ENCODE peak calls at places on chromosomes 2 and 18, in four cellular contexts. One of them, this sample, is unnamed.
A peak's percentile ranks its signal among the peaks of the same experiment; 100 is the strongest.

GRCh38 chr2:157856157-157856455 is 20.0 kb downstream of the ACVR1 start:
- DNase-seq in GM12891: no peak
- DNase-seq in K562: no peak
- DNase-seq in GM12878: no peak
- DNase-seq in this sample: no peak

GRCh38 chr2:113342650-113343049 is 63.9 kb upstream of the PAX8 start:
- DNase-seq in K562: no peak
- DNase-seq in GM12878: no peak
- DNase-seq in GM12891: no peak
- DNase-seq in this sample: peak; percentile 89

GRCh38 chr2:128607981-128608506 is 289.4 kb upstream of the HS6ST1 start:
- DNase-seq in K562: no peak
- DNase-seq in GM12878: no peak
- DNase-seq in GM12891: no peak
- DNase-seq in this sample: no peak

GRCh38 chr18:25005602-25006375 is 346.2 kb downstream of the ZNF521 start:
- DNase-seq in GM12878: no peak
- DNase-seq in K562: no peak
- DNase-seq in GM12891: no peak
- DNase-seq in this sample: no peak

GRCh38 chr2:121804340-121804739 is 48.9 kb downstream of the TSN start:
- DNase-seq in GM12891: peak; percentile 43
- DNase-seq in GM12878: peak; percentile 45
- DNase-seq in K562: no peak
- DNase-seq in this sample: peak; percentile 94

GRCh38 chr2:8554296-8554806 is 127.5 kb upstream of the ID2 start:
- DNase-seq in K562: no peak
- DNase-seq in GM12891: no peak
- DNase-seq in GM12878: no peak
- DNase-seq in this sample: no peak

GRCh38 chr2:215535726-215536125 is 99.9 kb upstream of the FN1 start:
- DNase-seq in K562: no peak
- DNase-seq in GM12891: no peak
- DNase-seq in GM12878: no peak
- DNase-seq in this sample: no peak

GRCh38 chr2:83224591-83224990 is 1234.5 kb downstream of the SUCLG1 start:
- DNase-seq in K562: no peak
- DNase-seq in GM12891: no peak
- DNase-seq in GM12878: no peak
- DNase-seq in this sample: no peak

GRCh38 chr2:42371621-42372473 is 10.8 kb upstream of the COX7A2L start:
- DNase-seq in K562: no peak
- DNase-seq in GM12878: no peak
- DNase-seq in GM12891: no peak
- DNase-seq in this sample: no peak

GRCh38 chr18:48105317-48105716 is 174.9 kb upstream of the SMAD2 start:
- DNase-seq in GM12878: no peak
- DNase-seq in GM12891: no peak
- DNase-seq in K562: no peak
- DNase-seq in this sample: no peak

GRCh38 chr2:16626497-16626896 is 39.1 kb downstream of the CYRIA start:
- DNase-seq in GM12878: no peak
- DNase-seq in GM12891: no peak
- DNase-seq in K562: no peak
- DNase-seq in this sample: no peak

GRCh38 chr2:27622921-27623384 is 5.9 kb downstream of the CCDC121 start:
- DNase-seq in GM12891: no peak
- DNase-seq in K562: no peak
- DNase-seq in GM12878: no peak
- DNase-seq in this sample: no peak

GRCh38 chr2:176157499-176158305 is 595 bp downstream of the HOXD3 start:
- DNase-seq in GM12891: no peak
- DNase-seq in GM12878: no peak
- DNase-seq in K562: no peak
- DNase-seq in this sample: no peak

GRCh38 chr2:238320648-238321281 is 447 bp downstream of the TRAF3IP1 start:
- DNase-seq in K562: peak; percentile 41
- DNase-seq in GM12878: no peak
- DNase-seq in GM12891: no peak
- DNase-seq in this sample: no peak

GRCh38 chr2:236367791-236368289 is 103.6 kb upstream of the ASB18 start:
- DNase-seq in GM12878: no peak
- DNase-seq in GM12891: no peak
- DNase-seq in K562: no peak
- DNase-seq in this sample: no peak

GRCh38 chr2:30927561-30928075 is 120.4 kb upstream of the CAPN13 start:
- DNase-seq in K562: no peak
- DNase-seq in GM12878: no peak
- DNase-seq in GM12891: no peak
- DNase-seq in this sample: no peak

GRCh38 chr18:11533513-11533890 is 75.9 kb upstream of the SLC35G4 start:
- DNase-seq in K562: no peak
- DNase-seq in GM12878: no peak
- DNase-seq in GM12891: no peak
- DNase-seq in this sample: no peak

GRCh38 chr18:50659091-50660003 is 99.5 kb downstream of the MAPK4 start:
- DNase-seq in K562: no peak
- DNase-seq in GM12891: no peak
- DNase-seq in GM12878: no peak
- DNase-seq in this sample: no peak

GRCh38 chr2:10369269-10370255 is 66.9 kb downstream of the HPCAL1 start:
- DNase-seq in GM12878: no peak
- DNase-seq in GM12891: no peak
- DNase-seq in K562: peak; percentile 75
- DNase-seq in this sample: no peak

GRCh38 chr2:67954125-67954748 is 108.6 kb downstream of the C1D start:
- DNase-seq in GM12878: no peak
- DNase-seq in GM12891: no peak
- DNase-seq in K562: no peak
- DNase-seq in this sample: no peak

GRCh38 chr2:223052710-223053261 is 796 bp downstream of the KCNE4 start:
- DNase-seq in GM12878: no peak
- DNase-seq in GM12891: no peak
- DNase-seq in K562: no peak
- DNase-seq in this sample: no peak

GRCh38 chr2:15725788-15726112 is 134.1 kb downstream of the DDX1 start:
- DNase-seq in K562: no peak
- DNase-seq in GM12878: no peak
- DNase-seq in GM12891: no peak
- DNase-seq in this sample: no peak

GRCh38 chr2:102256281-102256680 is 55.1 kb upstream of the IL1RL1 start:
- DNase-seq in GM12878: no peak
- DNase-seq in K562: no peak
- DNase-seq in GM12891: no peak
- DNase-seq in this sample: no peak

GRCh38 chr18:46337206-46337710 is 233.1 kb downstream of the HAUS1 start:
- DNase-seq in GM12891: no peak
- DNase-seq in GM12878: no peak
- DNase-seq in K562: no peak
- DNase-seq in this sample: no peak

GRCh38 chr2:213722564-213722963 is 438.3 kb downstream of the SPAG16 start:
- DNase-seq in GM12878: no peak
- DNase-seq in K562: no peak
- DNase-seq in GM12891: no peak
- DNase-seq in this sample: no peak

GRCh38 chr18:76592981-76593381 is 97.9 kb upstream of the ZNF516 start:
- DNase-seq in GM12878: no peak
- DNase-seq in GM12891: no peak
- DNase-seq in K562: no peak
- DNase-seq in this sample: no peak

GRCh38 chr2:69514406-69514805 is 77.2 kb upstream of the NFU1 start:
- DNase-seq in GM12878: no peak
- DNase-seq in GM12891: no peak
- DNase-seq in K562: no peak
- DNase-seq in this sample: no peak

GRCh38 chr2:37599688-37600525 is 71.5 kb downstream of the CDC42EP3 start:
- DNase-seq in GM12878: no peak
- DNase-seq in K562: no peak
- DNase-seq in GM12891: no peak
- DNase-seq in this sample: no peak

GRCh38 chr2:218006741-218007140 is 3.9 kb upstream of the TNS1 start:
- DNase-seq in K562: no peak
- DNase-seq in GM12878: no peak
- DNase-seq in GM12891: no peak
- DNase-seq in this sample: no peak

GRCh38 chr2:238023608-238024007 is 37.2 kb upstream of the SCLY start:
- DNase-seq in GM12891: no peak
- DNase-seq in GM12878: no peak
- DNase-seq in K562: no peak
- DNase-seq in this sample: no peak

GRCh38 chr2:8225798-8226197 is 456.1 kb upstream of the ID2 start:
- DNase-seq in GM12891: no peak
- DNase-seq in GM12878: no peak
- DNase-seq in K562: no peak
- DNase-seq in this sample: no peak

GRCh38 chr18:54181856-54182612 is 42.4 kb downstream of the MBD2 start:
- DNase-seq in GM12878: no peak
- DNase-seq in K562: no peak
- DNase-seq in GM12891: no peak
- DNase-seq in this sample: peak; percentile 8

GRCh38 chr2:72012886-72013574 is 134.6 kb downstream of the CYP26B1 start:
- DNase-seq in K562: no peak
- DNase-seq in GM12878: no peak
- DNase-seq in GM12891: no peak
- DNase-seq in this sample: no peak

GRCh38 chr2:85234879-85235278 is 92.9 kb downstream of the TGOLN2 start:
- DNase-seq in K562: no peak
- DNase-seq in GM12891: no peak
- DNase-seq in GM12878: no peak
- DNase-seq in this sample: no peak

GRCh38 chr18:56388571-56388970 is 249.8 kb downstream of the TXNL1 start:
- DNase-seq in GM12878: no peak
- DNase-seq in GM12891: no peak
- DNase-seq in K562: no peak
- DNase-seq in this sample: no peak

GRCh38 chr2:96501471-96501874 is 3.7 kb downstream of the NEURL3 start:
- DNase-seq in K562: no peak
- DNase-seq in GM12891: peak; percentile 42
- DNase-seq in GM12878: peak; percentile 46
- DNase-seq in this sample: no peak
- TF ChIP-seq SPI1 in K562: no peak
- TF ChIP-seq SPI1 in GM12891: no peak
- TF ChIP-seq SPI1 in GM12878: peak; percentile 54
- TF ChIP-seq SPI1 in this sample: no peak

GRCh38 chr18:70645971-70646370 is 357.1 kb downstream of the SOCS6 start:
- DNase-seq in K562: no peak
- DNase-seq in GM12891: no peak
- DNase-seq in GM12878: no peak
- DNase-seq in this sample: no peak
- TF ChIP-seq SPI1 in K562: no peak
- TF ChIP-seq SPI1 in GM12891: no peak
- TF ChIP-seq SPI1 in GM12878: no peak
- TF ChIP-seq SPI1 in this sample: no peak

GRCh38 chr18:44123743-44124142 is 556.9 kb upstream of the SETBP1 start:
- DNase-seq in GM12878: no peak
- DNase-seq in K562: no peak
- DNase-seq in GM12891: no peak
- DNase-seq in this sample: no peak
- TF ChIP-seq SPI1 in GM12878: no peak
- TF ChIP-seq SPI1 in K562: no peak
- TF ChIP-seq SPI1 in GM12891: no peak
- TF ChIP-seq SPI1 in this sample: no peak

GRCh38 chr2:181777654-181778053 is 97.3 kb upstream of the NEUROD1 start:
- DNase-seq in GM12878: no peak
- DNase-seq in GM12891: no peak
- DNase-seq in K562: no peak
- DNase-seq in this sample: no peak

GRCh38 chr2:181774601-181775179 is 94.4 kb upstream of the NEUROD1 start:
- DNase-seq in GM12878: no peak
- DNase-seq in K562: no peak
- DNase-seq in GM12891: no peak
- DNase-seq in this sample: no peak

GRCh38 chr2:181779288-181779871 is 99.1 kb upstream of the NEUROD1 start:
- DNase-seq in GM12891: no peak
- DNase-seq in GM12878: no peak
- DNase-seq in K562: no peak
- DNase-seq in this sample: no peak

GRCh38 chr2:181778621-181779195 is 98.4 kb upstream of the NEUROD1 start:
- DNase-seq in GM12891: no peak
- DNase-seq in K562: no peak
- DNase-seq in GM12878: no peak
- DNase-seq in this sample: no peak

DNA sequence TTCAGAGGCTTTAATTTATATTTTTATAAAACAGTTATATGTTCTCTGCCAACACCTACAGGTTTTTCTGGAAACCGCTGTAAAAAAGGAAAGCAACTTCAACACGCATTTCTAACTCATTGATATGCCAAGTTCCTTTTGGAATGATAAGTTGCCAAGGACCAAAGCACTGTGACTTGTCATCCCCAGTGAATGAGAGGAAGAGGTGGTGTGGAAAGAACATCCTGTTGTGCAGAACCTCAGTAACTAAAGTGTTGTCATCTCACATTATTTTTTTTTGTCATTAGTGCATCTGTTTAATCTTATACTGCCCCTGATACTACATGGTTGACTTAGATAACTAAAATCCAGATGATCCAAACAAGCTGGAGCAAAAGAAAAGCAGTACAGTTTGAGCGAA is 96.0 kb upstream of the NEUROD1 start:
- DNase-seq in GM12891: no peak
- DNase-seq in GM12878: no peak
- DNase-seq in K562: no peak
- DNase-seq in this sample: no peak
- TF ChIP-seq SPI1 in GM12891: no peak
- TF ChIP-seq SPI1 in GM12878: no peak
- TF ChIP-seq SPI1 in K562: no peak
- TF ChIP-seq SPI1 in this sample: no peak

GRCh38 chr2:101127319-101128056 is 23.7 kb downstream of the TBC1D8 start:
- DNase-seq in GM12891: no peak
- DNase-seq in K562: no peak
- DNase-seq in GM12878: no peak
- DNase-seq in this sample: no peak

GRCh38 chr2:101124061-101124460 is 27.1 kb downstream of the TBC1D8 start:
- DNase-seq in GM12878: no peak
- DNase-seq in GM12891: no peak
- DNase-seq in K562: no peak
- DNase-seq in this sample: no peak

GRCh38 chr2:101125374-101125773 is 25.8 kb downstream of the TBC1D8 start:
- DNase-seq in GM12878: no peak
- DNase-seq in GM12891: no peak
- DNase-seq in K562: no peak
- DNase-seq in this sample: peak; percentile 49

GRCh38 chr2:101125799-101126198 is 25.4 kb downstream of the TBC1D8 start:
- DNase-seq in K562: no peak
- DNase-seq in GM12878: no peak
- DNase-seq in GM12891: no peak
- DNase-seq in this sample: no peak

GRCh38 chr2:101124684-101125366 is 26.4 kb downstream of the TBC1D8 start:
- DNase-seq in GM12878: no peak
- DNase-seq in K562: no peak
- DNase-seq in GM12891: no peak
- DNase-seq in this sample: no peak
- TF ChIP-seq SPI1 in GM12878: no peak
- TF ChIP-seq SPI1 in K562: no peak
- TF ChIP-seq SPI1 in GM12891: no peak
- TF ChIP-seq SPI1 in this sample: no peak

This sample was measured in HL-60.